ENCODE peak calls at places on chromosomes 7 and 10, in five cellular contexts. L, V, C, W and R are unnamed samples.
A peak's percentile ranks its signal among the peaks of the same experiment; 100 is the strongest.

GRCh38 chr10:2610946-2611345 is 456.4 kb upstream of the PFKP start:
- DNase-seq in C (no peak), L (no peak), V (no peak), W (no peak), R (no peak)

GRCh38 chr10:23065549-23065948 is 29.8 kb upstream of the MSRB2 start:
- DNase-seq in C (no peak), V (no peak), W (no peak), L (no peak), R (peak; percentile 38)

GRCh38 chr7:130642383-130642782 is 26.2 kb downstream of the COPG2 start:
- DNase-seq in W (no peak), C (no peak), L (no peak), V (no peak), R (no peak)

GRCh38 chr7:157295338-157295737 is 41.5 kb upstream of the DNAJB6 start:
- DNase-seq in C (no peak), L (no peak), W (no peak), V (no peak), R (no peak)

GRCh38 chr7:3217166-3217565 is 83.9 kb upstream of the SDK1 start:
- DNase-seq in L (no peak), V (no peak), C (no peak), W (no peak), R (no peak)

GRCh38 chr7:114953724-114954123 is 31.8 kb downstream of the MDFIC start:
- DNase-seq in V (no peak), W (no peak), C (no peak), L (no peak), R (no peak)

GRCh38 chr10:35172574-35172973 is 45.9 kb downstream of the CREM start:
- DNase-seq in C (no peak), W (no peak), V (no peak), L (no peak), R (no peak)

GRCh38 chr10:72173635-72174296 is 42.0 kb upstream of the ANAPC16 start:
- DNase-seq in W (no peak), V (peak; percentile 27), C (peak; percentile 45), L (no peak), R (no peak)

GRCh38 chr7:115868369-115868768 is 162.2 kb downstream of the TFEC start:
- DNase-seq in C (peak; percentile 12), V (no peak), L (no peak), W (no peak), R (no peak)

GRCh38 chr7:28575241-28575643 is 162.9 kb downstream of the CREB5 start:
- DNase-seq in C (no peak), W (no peak), V (no peak), L (no peak), R (no peak)

GRCh38 chr10:73991846-73992245 is 6.1 kb upstream of the VCL start:
- DNase-seq in C (no peak), W (peak; percentile 85), V (no peak), L (no peak), R (no peak)

GRCh38 chr10:18157909-18158308 is 17.7 kb downstream of the CACNB2 start:
- DNase-seq in W (no peak), V (no peak), L (no peak), C (no peak), R (no peak)

GRCh38 chr10:113232928-113233511 is 283.0 kb downstream of the TCF7L2 start:
- DNase-seq in W (no peak), L (no peak), C (no peak), V (no peak), R (no peak)

GRCh38 chr10:63478564-63478963 is 12.8 kb upstream of the JMJD1C start:
- DNase-seq in C (no peak), W (no peak), V (no peak), L (peak; percentile 51), R (no peak)

GRCh38 chr10:29469481-29470354 is 165.1 kb downstream of the SVIL start:
- DNase-seq in W (no peak), L (no peak), V (no peak), C (no peak), R (no peak)

GRCh38 chr7:98365863-98366561 is 34.9 kb downstream of the BAIAP2L1 start:
- DNase-seq in W (no peak), C (no peak), L (no peak), V (no peak), R (no peak)

GRCh38 chr10:5449823-5450222 is 37.5 kb downstream of the NET1 start:
- DNase-seq in W (peak; percentile 39), C (no peak), L (no peak), V (no peak), R (no peak)

GRCh38 chr10:32938554-32939061 is 19.4 kb downstream of the ITGB1 start:
- DNase-seq in C (no peak), V (no peak), W (no peak), L (no peak), R (no peak)

GRCh38 chr7:44210107-44210506 is 9.3 kb downstream of the YKT6 start:
- DNase-seq in W (no peak), C (no peak), L (peak; percentile 3), V (no peak), R (no peak)

GRCh38 chr7:37432240-37432917 is 16.3 kb downstream of the ELMO1 start:
- DNase-seq in L (no peak), W (no peak), V (no peak), C (no peak), R (no peak)

GRCh38 chr7:87219545-87220025 is at the start of gene TMEM243:
- DNase-seq in V (no peak), L (peak; percentile 46), C (peak; percentile 64), W (peak; percentile 66), R (peak; percentile 73)

GRCh38 chr7:73624669-73625001 is 313 bp upstream of the MLXIPL start:
- DNase-seq in W (no peak), C (no peak), L (no peak), V (no peak), R (no peak)

GRCh38 chr10:102673961-102674511 is 29.8 kb downstream of the TRIM8 start:
- DNase-seq in W (peak; percentile 78), L (no peak), C (no peak), V (no peak), R (no peak)

GRCh38 chr10:6878067-6878412 is 298.0 kb upstream of the PRKCQ start:
- DNase-seq in V (no peak), L (peak; percentile 42), C (no peak), W (no peak), R (peak; percentile 21)

GRCh38 chr7:779480-779879 is 52.4 kb upstream of the PRKAR1B start:
- DNase-seq in C (no peak), W (no peak), L (no peak), V (no peak), R (no peak)

GRCh38 chr10:77163670-77164348 is 473.8 kb downstream of the KCNMA1 start:
- DNase-seq in W (no peak), C (no peak), V (peak; percentile 43), L (no peak), R (no peak)

GRCh38 chr10:6023661-6024333 is 38.4 kb downstream of the IL2RA start:
- DNase-seq in V (no peak), L (no peak), W (no peak), C (no peak), R (no peak)

GRCh38 chr7:112638675-112639400 is 151.4 kb downstream of the TMEM168 start:
- DNase-seq in W (no peak), C (no peak), V (no peak), L (no peak), R (no peak)

GRCh38 chr10:59240581-59241183 is 64.2 kb downstream of the PHYHIPL start:
- DNase-seq in W (peak; percentile 59), C (peak; percentile 21), V (peak; percentile 27), L (no peak), R (peak; percentile 49)

GRCh38 chr10:113438660-113439059 is 114.2 kb upstream of the HABP2 start:
- DNase-seq in L (no peak), V (no peak), W (no peak), C (no peak), R (no peak)

GRCh38 chr10:84469470-84469869 is 141.1 kb downstream of the CCSER2 start:
- DNase-seq in C (no peak), V (no peak), L (no peak), W (no peak), R (no peak)

GRCh38 chr7:14752301-14752700 is 150.2 kb downstream of the DGKB start:
- DNase-seq in L (no peak), C (no peak), V (no peak), W (no peak), R (no peak)

GRCh38 chr7:86733783-86734182 is 90.1 kb downstream of the GRM3 start:
- DNase-seq in V (no peak), W (no peak), C (no peak), L (no peak), R (no peak)

GRCh38 chr10:86287966-86288579 is 78.5 kb downstream of the GRID1 start:
- DNase-seq in L (no peak), W (no peak), C (no peak), V (no peak), R (peak; percentile 22)

GRCh38 chr7:2190531-2190930 is 42.2 kb downstream of the MAD1L1 start:
- DNase-seq in L (no peak), W (no peak), C (no peak), V (no peak), R (no peak)

GRCh38 chr10:44195120-44196007 is 189.5 kb downstream of the CXCL12 start:
- DNase-seq in C (no peak), W (no peak), V (no peak), L (no peak), R (no peak)

GRCh38 chr10:78377362-78377761 is 343.7 kb downstream of the RPS24 start:
- DNase-seq in V (no peak), W (no peak), L (no peak), C (no peak), R (no peak)
- TF ChIP-seq SP1 in V (no peak), W (no peak), L (no peak), C (no peak), R (no peak)

DNA sequence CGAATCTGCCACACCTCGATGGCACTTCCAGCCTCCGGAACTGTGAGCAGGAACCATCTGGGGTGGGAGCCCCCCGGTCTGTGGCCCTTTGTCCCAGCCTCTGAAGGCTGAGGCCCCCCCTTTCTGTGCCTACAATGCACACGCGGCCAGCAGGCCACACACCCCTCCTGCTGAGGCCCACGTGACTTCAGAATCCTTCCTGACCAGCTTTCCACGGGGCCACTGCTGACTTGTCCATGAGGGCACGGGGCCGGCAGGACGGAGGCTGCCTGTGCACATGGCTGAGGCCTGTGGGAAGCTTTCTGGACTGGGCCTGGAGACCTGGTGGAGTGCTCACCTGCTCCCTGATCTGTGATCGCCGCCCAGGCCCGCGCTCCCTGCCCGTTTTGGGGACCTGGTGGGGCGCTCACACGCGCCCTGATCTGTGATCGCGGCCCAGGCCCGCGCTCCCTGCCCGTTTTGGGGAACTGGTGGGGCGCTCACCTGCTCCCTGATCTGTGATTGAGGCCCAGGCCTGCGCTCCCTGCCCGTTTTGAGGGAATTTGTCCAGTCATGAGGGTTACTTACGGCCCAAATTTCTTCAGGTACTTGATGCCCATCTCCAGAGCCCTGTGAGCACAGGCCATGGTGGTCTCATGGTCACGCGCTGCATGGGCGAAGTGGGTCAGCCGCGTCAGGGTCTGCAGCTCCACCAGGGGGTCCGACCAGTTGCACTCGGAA is 34.3 kb downstream of the CFAP46 start:
- DNase-seq in L (peak; percentile 16), V (no peak), W (no peak), C (no peak), R (no peak)
- TF ChIP-seq SP1 in L (no peak), V (no peak), W (no peak), C (no peak), R (no peak)

GRCh38 chr7:19110026-19110777 is 7.2 kb downstream of the TWIST1 start:
- DNase-seq in W (no peak), C (no peak), V (no peak), L (no peak), R (no peak)
- TF ChIP-seq SP1 in W (no peak), C (no peak), V (no peak), L (no peak), R (no peak)

GRCh38 chr7:40986351-40986873 is 716.5 kb downstream of the INHBA start:
- DNase-seq in W (no peak), C (peak; percentile 32), L (no peak), V (no peak), R (no peak)
- TF ChIP-seq SP1 in W (no peak), C (no peak), L (no peak), V (no peak), R (no peak)